ENCODE peak calls at places on chromosomes 6 and 20, in five cellular contexts. V is neuronal stem cell, C is mesenchymal stem cell, G is H9, R is trophoblast cell. Y is an unnamed sample.

GRCh38 chr6:146598785-146599405 is at the start of gene ADGB:
- DNase-seq in V (peak), C (peak), R (peak), G (peak), Y (peak)

GRCh38 chr6:100730581-100730980 is 150.5 kb downstream of the ASCC3 start:
- DNase-seq in V (no peak), G (no peak), R (no peak), C (no peak), Y (no peak)

GRCh38 chr6:32182617-32183016 is 1.4 kb downstream of the AGER start:
- DNase-seq in G (no peak), C (no peak), R (no peak), V (no peak), Y (no peak)

GRCh38 chr20:41231136-41231535 is 86.4 kb downstream of the ZHX3 start:
- DNase-seq in R (no peak), G (no peak), C (no peak), V (no peak), Y (no peak)

GRCh38 chr6:40386200-40386599 is 201.0 kb downstream of the LRFN2 start:
- DNase-seq in V (no peak), R (no peak), C (no peak), G (no peak), Y (no peak)

GRCh38 chr6:158847012-158847529 is 27.9 kb upstream of the EZR start:
- DNase-seq in V (no peak), G (no peak), C (no peak), R (no peak), Y (no peak)

GRCh38 chr20:4036351-4036750 is 21.0 kb upstream of the RNF24 start:
- DNase-seq in V (no peak), C (no peak), G (no peak), R (no peak), Y (peak)

GRCh38 chr6:35833534-35833933 is 28.4 kb downstream of the LHFPL5 start:
- DNase-seq in G (no peak), R (peak), C (peak), V (no peak), Y (no peak)

GRCh38 chr6:683742-684440 is 9.0 kb downstream of the EXOC2 start:
- DNase-seq in G (peak), C (peak), R (no peak), V (peak), Y (peak)

GRCh38 chr20:12411246-12411940 is 493.7 kb downstream of the BTBD3 start:
- DNase-seq in V (no peak), R (no peak), G (no peak), C (no peak), Y (no peak)

GRCh38 chr20:25012616-25013189 is 20.2 kb upstream of the APMAP start:
- DNase-seq in G (no peak), R (no peak), C (no peak), V (no peak), Y (no peak)

GRCh38 chr20:50918403-50918802 is 12.8 kb downstream of the ADNP start:
- DNase-seq in R (no peak), G (no peak), V (no peak), C (no peak), Y (no peak)

DNA sequence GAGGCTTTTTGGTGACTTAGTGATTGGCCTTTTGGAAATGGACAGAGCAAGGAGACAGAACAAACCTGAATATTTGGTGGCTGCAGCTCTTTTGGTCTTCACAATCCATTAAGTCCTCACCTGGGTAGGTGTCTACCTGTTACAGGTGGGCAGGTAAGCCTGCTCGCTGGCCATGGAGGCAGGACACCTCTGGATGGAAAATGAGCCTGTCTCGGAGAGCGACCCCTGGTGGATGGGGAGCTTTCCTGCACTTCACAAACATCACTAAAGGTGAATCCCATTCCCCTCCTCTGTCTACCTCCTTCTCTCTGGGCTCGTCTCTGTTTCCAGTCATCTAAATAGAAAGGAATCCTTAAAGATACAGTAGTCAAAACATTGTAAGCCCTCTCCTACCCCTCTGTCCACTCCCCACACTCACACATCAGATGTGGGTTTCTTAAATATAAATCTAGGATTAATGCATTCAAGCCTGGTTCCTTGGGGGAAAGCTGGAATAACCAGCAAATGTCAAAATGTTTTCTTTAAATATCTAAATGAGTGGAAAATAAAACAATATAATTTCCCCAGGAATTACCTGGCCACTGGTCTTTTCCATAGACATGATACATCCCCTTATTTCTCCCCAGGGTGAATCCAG is 304.9 kb downstream of the CDH26 start:
- DNase-seq in G (peak), V (peak), R (peak), C (no peak), Y (peak)
- H2BK12ac ChIP-seq in G (no peak), V (no peak), R (no peak), C (no peak), Y (no peak)

DNA sequence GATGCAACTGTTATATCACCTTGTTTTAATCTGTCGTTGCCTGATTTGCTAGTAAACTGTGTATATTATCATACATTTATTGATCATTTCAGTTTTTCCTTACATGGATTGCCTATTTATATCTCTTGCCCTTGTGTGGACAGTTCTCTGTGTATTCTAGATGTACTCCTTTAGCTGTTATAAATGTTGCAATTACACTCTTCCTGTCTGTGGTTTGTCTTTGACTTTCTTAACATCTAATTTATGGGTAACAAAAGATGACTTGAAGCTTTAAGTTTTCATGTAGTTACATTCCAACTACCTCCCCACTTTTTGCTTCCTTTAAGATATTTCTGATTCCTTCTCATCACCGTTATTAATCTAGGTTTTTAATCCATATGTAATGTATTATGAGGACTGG is 22.6 kb downstream of the PLCB1 start:
- DNase-seq in G (no peak), R (no peak), C (peak), V (no peak), Y (no peak)
- H2BK12ac ChIP-seq in G (no peak), R (no peak), C (no peak), V (no peak), Y (no peak)

GRCh38 chr6:3403244-3404154 is 53.4 kb downstream of the SLC22A23 start:
- DNase-seq in C (peak), G (peak), R (no peak), V (no peak), Y (no peak)
- H2BK12ac ChIP-seq in C (no peak), G (no peak), R (no peak), V (no peak), Y (no peak)

GRCh38 chr6:161536141-161536735 is 262.4 kb upstream of the AGPAT4 start:
- DNase-seq in G (no peak), C (no peak), R (no peak), V (peak), Y (no peak)
- H2BK12ac ChIP-seq in G (no peak), C (no peak), R (no peak), V (no peak), Y (no peak)

GRCh38 chr20:33838035-33838864 is 27.1 kb downstream of the CHMP4B start:
- DNase-seq in V (no peak), R (peak), C (no peak), G (no peak), Y (no peak)

GRCh38 chr20:33832113-33832853 is 21.1 kb downstream of the CHMP4B start:
- DNase-seq in V (no peak), G (no peak), C (no peak), R (no peak), Y (no peak)

GRCh38 chr20:33837096-33837830 is 26.1 kb downstream of the CHMP4B start:
- DNase-seq in G (no peak), C (no peak), V (no peak), R (no peak), Y (no peak)

GRCh38 chr20:33839591-33839990 is 28.4 kb downstream of the CHMP4B start:
- DNase-seq in V (no peak), C (no peak), R (no peak), G (no peak), Y (no peak)

GRCh38 chr20:33835773-33836172 is 24.6 kb downstream of the CHMP4B start:
- DNase-seq in C (no peak), R (no peak), G (no peak), V (no peak), Y (no peak)
- H2BK12ac ChIP-seq in C (no peak), R (no peak), G (no peak), V (no peak), Y (no peak)

Y was measured in H1.